ENCODE peak calls at places on chromosomes 3 and 15, in seven cellular contexts. C is mammary epithelial cell, Z is dermis blood vessel endothelial cell, E is glomerular endothelial cell, F is NCI-H524 treated with DMSO at 0.1 percent for 48 hours, R is iris pigment epithelial cell, H is dorsolateral prefrontal cortex. V is an unnamed sample.

GRCh38 chr3:3739345-3740060 is 59.7 kb upstream of the LRRN1 start:
- DNase-seq in H (no peak), Z (no peak), C (no peak), E (no peak), R (no peak), F (no peak), V (no peak)

GRCh38 chr15:69919816-69920215 is 177.9 kb downstream of the TLE3 start:
- DNase-seq in Z (no peak), F (peak; percentile 89), E (no peak), R (no peak), C (no peak), H (no peak), V (no peak)

GRCh38 chr3:152298393-152299242 is 29.9 kb downstream of the MBNL1 start:
- DNase-seq in C (peak; percentile 89), E (peak; percentile 63), F (peak; percentile 95), R (peak; percentile 99), Z (peak; percentile 92), H (peak; percentile 40), V (peak; percentile 92)

GRCh38 chr15:89828324-89829145 is 13.9 kb upstream of the ANPEP start:
- DNase-seq in H (no peak), F (no peak), C (peak; percentile 25), E (no peak), Z (no peak), R (no peak), V (no peak)

GRCh38 chr3:144466540-144466939 is 494.9 kb downstream of the DIPK2A start:
- DNase-seq in H (no peak), E (no peak), C (no peak), R (no peak), Z (no peak), F (no peak), V (no peak)

GRCh38 chr15:98718426-98719168 is 70.3 kb downstream of the IGF1R start:
- DNase-seq in Z (no peak), E (no peak), F (no peak), H (no peak), C (no peak), R (no peak), V (no peak)

GRCh38 chr3:15754047-15754446 is 43.7 kb downstream of the ANKRD28 start:
- DNase-seq in Z (no peak), R (peak; percentile 82), H (no peak), F (no peak), C (peak; percentile 54), E (no peak), V (no peak)

GRCh38 chr3:69004183-69004582 is 9.3 kb downstream of the EOGT start:
- DNase-seq in H (no peak), F (no peak), R (no peak), Z (no peak), C (no peak), E (no peak), V (no peak)

GRCh38 chr3:177561769-177562360 is 364.6 kb upstream of the TBL1XR1 start:
- DNase-seq in H (no peak), E (no peak), C (no peak), F (no peak), Z (no peak), R (no peak), V (no peak)

V was measured in dermis microvascular lymphatic vessel endothelial cell.